ENCODE peak calls at places on chromosomes 5 and 9, in ten cellular contexts. Q is GM23338; X is HepG2; L is neural crest cell; N is naive thymus-derived CD8-positive, alpha-beta T cell; F is activated CD4-positive, alpha-beta memory T cell treated with anti-CD3 and anti-CD28 coated beads for 36 hours; W is ecto neural progenitor cell; S is dermis blood vessel endothelial cell; T is T-helper 2 cell; C is stimulated activated CD4-positive, alpha-beta T cell treated with anti-CD3 and anti-CD28 coated beads, Interleukin-4, amount 100 ng/mL, for 1 hour. J is an unnamed sample.
A peak's percentile ranks its signal among the peaks of the same experiment; 100 is the strongest.

GRCh38 chr5:115898656-115899055 is 56.9 kb downstream of the AP3S1 start:
- DNase-seq in Q (no peak), X (no peak), L (no peak), N (no peak), F (no peak), W (no peak), S (no peak), T (no peak), C (no peak), J (no peak)

GRCh38 chr5:178765753-178766300 is 35.4 kb upstream of the ZNF354A start:
- DNase-seq in Q (no peak), X (no peak), L (no peak), N (no peak), F (no peak), W (no peak), S (no peak), T (no peak), C (no peak), J (no peak)

GRCh38 chr5:129241755-129242154 is 147.2 kb downstream of the ISOC1 start:
- DNase-seq in Q (peak; percentile 61), X (no peak), L (no peak), N (no peak), F (no peak), W (no peak), S (no peak), T (no peak), C (no peak), J (no peak)

GRCh38 chr9:114291886-114292590 is 30.9 kb upstream of the ORM1 start:
- DNase-seq in Q (no peak), X (no peak), L (no peak), N (no peak), F (peak; percentile 3), W (peak; percentile 33), S (no peak), T (no peak), C (no peak), J (no peak)

GRCh38 chr5:23614422-23614821 is 107.0 kb downstream of the PRDM9 start:
- DNase-seq in Q (no peak), X (no peak), L (no peak), N (no peak), F (no peak), W (no peak), S (no peak), T (no peak), C (no peak), J (no peak)

GRCh38 chr9:84271004-84271886 is 69.3 kb downstream of the SLC28A3 start:
- DNase-seq in Q (peak; percentile 92), X (no peak), L (peak; percentile 37), N (peak; percentile 43), F (peak; percentile 70), W (peak; percentile 69), S (peak; percentile 38), T (peak; percentile 84), C (peak; percentile 29), J (peak; percentile 70)

GRCh38 chr5:150317048-150318003 is 14.6 kb upstream of the ARSI start:
- DNase-seq in Q (peak; percentile 9), X (peak; percentile 86), L (peak; percentile 30), N (no peak), F (peak; percentile 22), W (no peak), S (peak; percentile 81), T (no peak), C (no peak), J (peak; percentile 100)

GRCh38 chr5:37166197-37166596 is 83.0 kb downstream of the CPLANE1 start:
- DNase-seq in Q (no peak), X (no peak), L (no peak), N (no peak), F (no peak), W (no peak), S (no peak), T (no peak), C (no peak), J (no peak)

GRCh38 chr9:136328622-136329041 is 1.3 kb downstream of the GPSM1 start:
- DNase-seq in Q (peak; percentile 45), X (no peak), L (peak; percentile 67), N (no peak), F (no peak), W (peak; percentile 70), S (peak; percentile 41), T (no peak), C (no peak), J (no peak)

GRCh38 chr5:68953885-68954617 is 139.8 kb upstream of the SLC30A5 start:
- DNase-seq in Q (no peak), X (no peak), L (no peak), N (no peak), F (no peak), W (no peak), S (no peak), T (no peak), C (no peak), J (no peak)

GRCh38 chr5:58462154-58462553 is 2.3 kb upstream of the PLK2 start:
- DNase-seq in Q (peak; percentile 28), X (peak; percentile 82), L (no peak), N (no peak), F (no peak), W (no peak), S (peak; percentile 84), T (peak; percentile 21), C (no peak), J (no peak)

GRCh38 chr9:87148391-87149237 is 201.3 kb upstream of the GAS1 start:
- DNase-seq in Q (peak; percentile 93), X (no peak), L (peak; percentile 52), N (no peak), F (no peak), W (peak; percentile 77), S (peak; percentile 53), T (no peak), C (no peak), J (peak; percentile 96)

GRCh38 chr9:92725266-92725545 is 39.4 kb downstream of the BICD2 start:
- DNase-seq in Q (no peak), X (no peak), L (no peak), N (no peak), F (no peak), W (peak; percentile 32), S (no peak), T (no peak), C (no peak), J (no peak)

GRCh38 chr5:45225571-45226031 is 416.9 kb downstream of the MRPS30 start:
- DNase-seq in Q (peak; percentile 24), X (no peak), L (no peak), N (no peak), F (no peak), W (no peak), S (no peak), T (no peak), C (no peak), J (peak; percentile 41)

GRCh38 chr9:93354451-93354850 is 97.0 kb upstream of the FAM120A start:
- DNase-seq in Q (no peak), X (no peak), L (no peak), N (no peak), F (no peak), W (no peak), S (no peak), T (no peak), C (no peak), J (no peak)

GRCh38 chr9:125663127-125663526 is 43.9 kb downstream of the MAPKAP1 start:
- DNase-seq in Q (no peak), X (no peak), L (no peak), N (no peak), F (no peak), W (no peak), S (peak; percentile 92), T (peak; percentile 44), C (no peak), J (no peak)

GRCh38 chr5:5234912-5235311 is 94.8 kb downstream of the ADAMTS16 start:
- DNase-seq in Q (no peak), X (no peak), L (no peak), N (no peak), F (no peak), W (no peak), S (no peak), T (no peak), C (no peak), J (no peak)

GRCh38 chr5:61332891-61333350 is 863 bp downstream of the ZSWIM6 start:
- DNase-seq in Q (peak; percentile 30), X (no peak), L (no peak), N (peak; percentile 21), F (peak; percentile 42), W (no peak), S (peak; percentile 77), T (peak; percentile 49), C (peak; percentile 23), J (peak; percentile 73)

GRCh38 chr9:129544766-129545165 is 76.1 kb downstream of the C9orf50 start:
- DNase-seq in Q (no peak), X (no peak), L (no peak), N (no peak), F (no peak), W (no peak), S (no peak), T (no peak), C (no peak), J (no peak)

GRCh38 chr5:86979801-86980510 is 287.7 kb upstream of the RASA1 start:
- DNase-seq in Q (peak; percentile 6), X (peak; percentile 3), L (no peak), N (no peak), F (no peak), W (no peak), S (peak; percentile 52), T (peak; percentile 3), C (no peak), J (no peak)

GRCh38 chr9:113709721-113710120 is 166.4 kb upstream of the ZNF618 start:
- DNase-seq in Q (no peak), X (no peak), L (no peak), N (no peak), F (no peak), W (peak; percentile 14), S (no peak), T (no peak), C (no peak), J (peak; percentile 36)

GRCh38 chr5:139759219-139759721 is 36.3 kb upstream of the PSD2 start:
- DNase-seq in Q (no peak), X (no peak), L (no peak), N (no peak), F (no peak), W (no peak), S (no peak), T (no peak), C (no peak), J (no peak)

GRCh38 chr5:54904425-54904824 is 81.0 kb downstream of the ESM1 start:
- DNase-seq in Q (peak; percentile 67), X (peak; percentile 21), L (no peak), N (no peak), F (no peak), W (no peak), S (peak; percentile 64), T (peak; percentile 29), C (no peak), J (peak; percentile 63)

GRCh38 chr5:88480245-88480644 is 211.6 kb upstream of the TMEM161B start:
- DNase-seq in Q (no peak), X (no peak), L (no peak), N (no peak), F (no peak), W (no peak), S (no peak), T (no peak), C (no peak), J (no peak)

GRCh38 chr5:169157064-169157463 is 143.9 kb downstream of the SLIT3 start:
- DNase-seq in Q (no peak), X (no peak), L (no peak), N (no peak), F (no peak), W (no peak), S (no peak), T (no peak), C (no peak), J (no peak)

GRCh38 chr5:174563899-174564298 is 160.5 kb upstream of the MSX2 start:
- DNase-seq in Q (peak; percentile 10), X (no peak), L (no peak), N (no peak), F (no peak), W (no peak), S (no peak), T (no peak), C (no peak), J (no peak)